ENCODE peak calls at places on chromosomes 3 and 15, in four cellular contexts. One of them, this sample, is unnamed.

GRCh38 chr3:46490338-46491084 is 7.3 kb upstream of the RTP3 start:
- DNase-seq in Panc1: no peak
- DNase-seq in cardiac fibroblast: peak
- DNase-seq in Peyer's patch: no peak
- DNase-seq in this sample: no peak

GRCh38 chr3:101903426-101903825 is 54.1 kb downstream of the NFKBIZ start:
- DNase-seq in Panc1: no peak
- DNase-seq in Peyer's patch: no peak
- DNase-seq in cardiac fibroblast: peak
- DNase-seq in this sample: peak

GRCh38 chr3:140292154-140292553 is 357.2 kb downstream of the CLSTN2 start:
- DNase-seq in cardiac fibroblast: peak
- DNase-seq in Peyer's patch: no peak
- DNase-seq in Panc1: no peak
- DNase-seq in this sample: no peak

GRCh38 chr15:76674883-76675282 is 230.3 kb downstream of the SCAPER start:
- DNase-seq in Panc1: no peak
- DNase-seq in cardiac fibroblast: peak
- DNase-seq in Peyer's patch: no peak
- DNase-seq in this sample: no peak

GRCh38 chr3:193744048-193744821 is 151.2 kb downstream of the OPA1 start:
- DNase-seq in cardiac fibroblast: no peak
- DNase-seq in Panc1: no peak
- DNase-seq in Peyer's patch: no peak
- DNase-seq in this sample: no peak

GRCh38 chr15:76340198-76340801 is 3.7 kb downstream of the ISL2 start:
- DNase-seq in cardiac fibroblast: peak
- DNase-seq in Peyer's patch: no peak
- DNase-seq in Panc1: no peak
- DNase-seq in this sample: no peak

GRCh38 chr15:27701956-27702355 is 397.2 kb downstream of the OCA2 start:
- DNase-seq in cardiac fibroblast: no peak
- DNase-seq in Panc1: no peak
- DNase-seq in Peyer's patch: no peak
- DNase-seq in this sample: no peak

GRCh38 chr3:120432105-120432860 is 18.5 kb downstream of the FSTL1 start:
- DNase-seq in cardiac fibroblast: peak
- DNase-seq in Peyer's patch: no peak
- DNase-seq in Panc1: no peak
- DNase-seq in this sample: no peak

GRCh38 chr3:37691213-37691830 is 170.4 kb upstream of the CTDSPL start:
- DNase-seq in Peyer's patch: no peak
- DNase-seq in Panc1: no peak
- DNase-seq in cardiac fibroblast: no peak
- DNase-seq in this sample: no peak

GRCh38 chr3:194423317-194423716 is 24.3 kb upstream of the GP5 start:
- DNase-seq in Peyer's patch: no peak
- DNase-seq in cardiac fibroblast: no peak
- DNase-seq in Panc1: no peak
- DNase-seq in this sample: no peak

GRCh38 chr3:127772776-127773751 is 49.3 kb downstream of the MGLL start:
- DNase-seq in Peyer's patch: no peak
- DNase-seq in cardiac fibroblast: no peak
- DNase-seq in Panc1: no peak
- DNase-seq in this sample: no peak

GRCh38 chr15:63597821-63598220 is 634 bp downstream of the FBXL22 start:
- DNase-seq in cardiac fibroblast: no peak
- DNase-seq in Panc1: no peak
- DNase-seq in Peyer's patch: no peak
- DNase-seq in this sample: no peak

GRCh38 chr15:35545316-35545824 is 595 bp downstream of the DPH6 start:
- DNase-seq in Panc1: peak
- DNase-seq in cardiac fibroblast: peak
- DNase-seq in Peyer's patch: peak
- DNase-seq in this sample: no peak

GRCh38 chr15:48925714-48926223 is 38.0 kb downstream of the SHC4 start:
- DNase-seq in Peyer's patch: no peak
- DNase-seq in cardiac fibroblast: peak
- DNase-seq in Panc1: peak
- DNase-seq in this sample: peak

GRCh38 chr3:90129710-90130109 is 1022.3 kb downstream of the EPHA3 start:
- DNase-seq in cardiac fibroblast: no peak
- DNase-seq in Peyer's patch: no peak
- DNase-seq in Panc1: no peak
- DNase-seq in this sample: no peak

GRCh38 chr15:85010472-85011209 is 29.0 kb downstream of the PDE8A start:
- DNase-seq in cardiac fibroblast: peak
- DNase-seq in Panc1: no peak
- DNase-seq in Peyer's patch: no peak
- DNase-seq in this sample: peak

GRCh38 chr15:69600556-69601085 is 148.0 kb downstream of the RPLP1 start:
- DNase-seq in Peyer's patch: no peak
- DNase-seq in Panc1: no peak
- DNase-seq in cardiac fibroblast: no peak
- DNase-seq in this sample: no peak

GRCh38 chr15:49831206-49831965 is 210.5 kb downstream of the DTWD1 start:
- DNase-seq in Peyer's patch: no peak
- DNase-seq in cardiac fibroblast: peak
- DNase-seq in Panc1: no peak
- DNase-seq in this sample: peak

GRCh38 chr3:37480003-37480402 is 305.6 kb upstream of the LRRFIP2 start:
- DNase-seq in Peyer's patch: no peak
- DNase-seq in cardiac fibroblast: no peak
- DNase-seq in Panc1: no peak
- DNase-seq in this sample: no peak

GRCh38 chr3:49531715-49532114 is 22.6 kb upstream of the BSN start:
- DNase-seq in cardiac fibroblast: no peak
- DNase-seq in Panc1: no peak
- DNase-seq in Peyer's patch: no peak
- DNase-seq in this sample: no peak

GRCh38 chr3:1350885-1351284 is 258.1 kb downstream of the CNTN6 start:
- DNase-seq in cardiac fibroblast: no peak
- DNase-seq in Peyer's patch: no peak
- DNase-seq in Panc1: no peak
- DNase-seq in this sample: no peak

GRCh38 chr15:73593278-73594074 is 39.7 kb downstream of the NPTN start:
- DNase-seq in Panc1: no peak
- DNase-seq in cardiac fibroblast: peak
- DNase-seq in Peyer's patch: no peak
- DNase-seq in this sample: no peak

GRCh38 chr15:52021128-52021671 is 2.2 kb downstream of the MAPK6 start:
- DNase-seq in Panc1: peak
- DNase-seq in cardiac fibroblast: peak
- DNase-seq in Peyer's patch: peak
- DNase-seq in this sample: peak

GRCh38 chr3:64575211-64575844 is 112.5 kb downstream of the ADAMTS9 start:
- DNase-seq in cardiac fibroblast: peak
- DNase-seq in Panc1: peak
- DNase-seq in Peyer's patch: no peak
- DNase-seq in this sample: no peak

GRCh38 chr3:138328341-138328740 is 1.3 kb downstream of the NME9 start:
- DNase-seq in Panc1: no peak
- DNase-seq in cardiac fibroblast: peak
- DNase-seq in Peyer's patch: no peak
- DNase-seq in this sample: no peak

GRCh38 chr15:68407141-68407885 is 24.6 kb downstream of the ITGA11 start:
- DNase-seq in cardiac fibroblast: no peak
- DNase-seq in Peyer's patch: no peak
- DNase-seq in Panc1: no peak
- DNase-seq in this sample: no peak

GRCh38 chr3:14602006-14602803 is 49.4 kb upstream of the CCDC174 start:
- DNase-seq in Peyer's patch: no peak
- DNase-seq in cardiac fibroblast: no peak
- DNase-seq in Panc1: no peak
- DNase-seq in this sample: no peak
- TF ChIP-seq CTCF in Peyer's patch: peak
- TF ChIP-seq CTCF in cardiac fibroblast: no peak
- TF ChIP-seq CTCF in Panc1: peak
- TF ChIP-seq CTCF in this sample: no peak

GRCh38 chr3:181868576-181868975 is 156.9 kb downstream of the SOX2 start:
- DNase-seq in Panc1: no peak
- DNase-seq in Peyer's patch: no peak
- DNase-seq in cardiac fibroblast: no peak
- DNase-seq in this sample: no peak

DNA sequence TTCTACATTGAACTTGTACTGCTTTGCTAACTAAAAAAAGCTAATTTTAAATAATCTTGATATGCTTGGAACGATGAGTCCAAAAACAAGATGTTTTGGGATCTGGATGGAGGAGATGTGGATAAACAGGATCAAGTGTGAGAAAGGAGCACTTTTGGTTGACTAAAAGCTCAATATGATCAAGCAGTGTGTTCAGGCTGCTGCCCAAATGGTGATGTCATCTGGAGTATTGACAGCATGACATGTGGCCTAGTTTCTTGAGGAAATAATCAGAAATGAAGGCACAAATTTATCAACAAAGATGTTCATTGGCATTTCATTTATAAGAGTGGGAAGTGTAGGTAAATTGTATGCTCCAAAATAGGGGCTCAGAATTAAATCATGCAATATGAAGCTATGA is 161.2 kb downstream of the SOX2 start:
- DNase-seq in cardiac fibroblast: no peak
- DNase-seq in Panc1: no peak
- DNase-seq in Peyer's patch: no peak
- DNase-seq in this sample: no peak
- TF ChIP-seq CTCF in cardiac fibroblast: no peak
- TF ChIP-seq CTCF in Panc1: no peak
- TF ChIP-seq CTCF in Peyer's patch: no peak
- TF ChIP-seq CTCF in this sample: no peak

GRCh38 chr15:39976291-39977274 is 42.7 kb downstream of the EIF2AK4 start:
- DNase-seq in cardiac fibroblast: peak
- DNase-seq in Panc1: no peak
- DNase-seq in Peyer's patch: peak
- DNase-seq in this sample: peak
- TF ChIP-seq CTCF in cardiac fibroblast: peak
- TF ChIP-seq CTCF in Panc1: peak
- TF ChIP-seq CTCF in Peyer's patch: peak
- TF ChIP-seq CTCF in this sample: peak

DNA sequence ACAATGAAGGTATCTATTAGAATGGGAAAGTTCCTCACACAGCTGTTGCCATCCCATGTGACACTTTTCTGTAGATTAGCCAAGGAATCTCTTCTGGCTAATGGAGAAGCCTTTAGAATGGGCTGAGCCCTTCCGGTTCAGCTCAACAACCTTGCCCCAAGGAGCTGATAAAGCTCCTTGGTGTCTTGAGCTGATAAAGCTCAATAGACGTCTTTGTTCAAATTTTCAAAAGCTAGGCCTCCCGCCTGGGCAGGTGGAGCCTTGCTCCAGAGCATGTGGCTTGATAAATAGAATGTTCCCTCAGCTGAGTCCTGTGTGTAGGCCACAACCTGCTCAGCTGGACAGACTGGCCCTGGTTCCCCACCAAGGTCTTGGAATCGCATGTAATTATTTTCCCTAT is 7.2 kb upstream of the BNIP2 start:
- DNase-seq in cardiac fibroblast: no peak
- DNase-seq in Peyer's patch: no peak
- DNase-seq in Panc1: no peak
- DNase-seq in this sample: no peak
- TF ChIP-seq CTCF in cardiac fibroblast: no peak
- TF ChIP-seq CTCF in Peyer's patch: no peak
- TF ChIP-seq CTCF in Panc1: no peak
- TF ChIP-seq CTCF in this sample: no peak

DNA sequence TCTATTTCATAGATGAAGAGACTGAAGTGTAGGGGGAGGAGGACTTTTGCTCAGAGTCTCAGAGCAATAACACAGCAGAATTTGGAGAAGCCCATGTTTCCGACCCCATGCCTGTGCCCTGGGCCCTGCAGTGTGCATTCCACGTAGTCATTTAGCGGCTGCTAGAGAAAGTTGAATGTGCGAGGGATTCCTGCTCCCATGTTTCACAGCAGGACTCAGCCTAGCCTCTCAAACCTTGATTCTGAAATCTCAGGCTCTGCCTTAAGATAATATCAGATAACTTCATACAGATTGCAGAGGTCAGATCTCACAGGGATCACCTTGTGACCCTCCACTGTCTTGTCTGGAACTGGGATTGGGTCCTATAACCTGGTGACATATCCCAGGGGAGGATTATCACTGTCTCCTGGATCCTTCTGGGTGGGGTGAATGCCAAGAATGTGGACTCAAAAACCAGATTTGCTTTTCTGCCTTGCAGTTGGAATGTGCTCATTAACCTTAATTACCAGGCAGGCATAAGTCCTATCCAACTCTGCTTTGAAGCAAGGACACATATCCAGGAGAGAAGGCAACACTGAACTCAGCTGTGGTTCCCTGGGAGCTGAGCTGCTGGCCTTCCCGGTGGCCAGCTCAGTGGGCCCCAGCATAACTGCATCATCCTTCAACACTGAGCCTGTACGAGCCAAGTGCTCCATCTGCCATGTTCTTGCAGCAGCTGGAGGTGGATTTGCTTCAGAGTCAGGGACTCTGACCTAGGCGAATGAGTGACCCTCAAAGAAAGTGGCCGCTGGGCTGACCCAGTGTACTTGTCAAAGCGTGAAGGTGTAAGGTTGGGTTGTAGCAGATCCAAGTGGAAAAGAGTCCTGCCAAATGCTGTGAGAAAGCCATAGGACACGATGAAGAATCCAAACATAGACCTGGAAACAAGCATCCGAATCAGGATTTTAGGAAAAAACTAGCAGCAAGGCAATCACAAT is 43.0 kb downstream of the CTXND1 start:
- DNase-seq in Panc1: no peak
- DNase-seq in Peyer's patch: no peak
- DNase-seq in cardiac fibroblast: no peak
- DNase-seq in this sample: no peak
- TF ChIP-seq CTCF in Panc1: no peak
- TF ChIP-seq CTCF in Peyer's patch: no peak
- TF ChIP-seq CTCF in cardiac fibroblast: no peak
- TF ChIP-seq CTCF in this sample: no peak

GRCh38 chr15:82833283-82833682 is 23.9 kb downstream of the WHAMM start:
- DNase-seq in cardiac fibroblast: no peak
- DNase-seq in Peyer's patch: no peak
- DNase-seq in Panc1: no peak
- DNase-seq in this sample: no peak

GRCh38 chr15:82831894-82832600 is 22.6 kb downstream of the WHAMM start:
- DNase-seq in Panc1: no peak
- DNase-seq in Peyer's patch: no peak
- DNase-seq in cardiac fibroblast: no peak
- DNase-seq in this sample: no peak

GRCh38 chr15:82835391-82835917 is 26.0 kb downstream of the WHAMM start:
- DNase-seq in Peyer's patch: no peak
- DNase-seq in cardiac fibroblast: no peak
- DNase-seq in Panc1: no peak
- DNase-seq in this sample: no peak

GRCh38 chr15:82830427-82831173 is 21.2 kb downstream of the WHAMM start:
- DNase-seq in Peyer's patch: no peak
- DNase-seq in cardiac fibroblast: no peak
- DNase-seq in Panc1: no peak
- DNase-seq in this sample: no peak

GRCh38 chr15:82832601-82833209 is 23.3 kb downstream of the WHAMM start:
- DNase-seq in cardiac fibroblast: peak
- DNase-seq in Peyer's patch: no peak
- DNase-seq in Panc1: peak
- DNase-seq in this sample: peak
- TF ChIP-seq CTCF in cardiac fibroblast: no peak
- TF ChIP-seq CTCF in Peyer's patch: no peak
- TF ChIP-seq CTCF in Panc1: no peak
- TF ChIP-seq CTCF in this sample: no peak

GRCh38 chr15:89492111-89492641 is 4.2 kb downstream of the RHCG start:
- DNase-seq in Peyer's patch: no peak
- DNase-seq in Panc1: no peak
- DNase-seq in cardiac fibroblast: no peak
- DNase-seq in this sample: no peak
- TF ChIP-seq CTCF in Peyer's patch: no peak
- TF ChIP-seq CTCF in Panc1: peak
- TF ChIP-seq CTCF in cardiac fibroblast: peak
- TF ChIP-seq CTCF in this sample: peak

This sample was measured in AG09319.